ENCODE peak calls at places on chromosomes 11 and 22, in eight cellular contexts. K is stomach; G is stimulated activated CD4-positive, alpha-beta T cell treated with anti-CD3 and anti-CD28 coated beads, Interleukin-1b, Interleukin-23, amount 100 ng/mL, for 1 hour; P is mammary epithelial cell; Q is A549; B is sciatic nerve; S is fibroblast of mammary gland; W is HT1080. I is an unnamed sample.

GRCh38 chr11:66063900-66064299 is 6.2 kb upstream of the PACS1 start:
- DNase-seq in S (no peak), K (no peak), P (no peak), G (no peak), B (no peak), Q (no peak), W (no peak), I (no peak)

GRCh38 chr11:65695459-65696241 is 16.4 kb upstream of the KAT5 start:
- DNase-seq in K (peak), Q (no peak), S (no peak), P (peak), G (no peak), B (no peak), W (peak), I (no peak)

GRCh38 chr22:20574920-20575353 is 67.5 kb downstream of the MED15 start:
- DNase-seq in K (no peak), W (no peak), G (no peak), P (no peak), Q (no peak), S (no peak), B (no peak), I (no peak)

GRCh38 chr22:49964493-49965290 is 4.1 kb downstream of the PIM3 start:
- DNase-seq in Q (no peak), B (peak), P (no peak), G (no peak), K (peak), S (no peak), W (no peak), I (peak)

GRCh38 chr11:65130631-65131416 is 3.5 kb downstream of the SYVN1 start:
- DNase-seq in G (no peak), Q (no peak), P (no peak), W (no peak), K (no peak), S (no peak), B (peak), I (no peak)

GRCh38 chr11:34086554-34087278 is 18.7 kb upstream of the NAT10 start:
- DNase-seq in G (no peak), W (no peak), B (no peak), K (no peak), P (peak), S (peak), Q (no peak), I (peak)

GRCh38 chr22:39519681-39520053 is 695 bp upstream of the ATF4 start:
- DNase-seq in W (no peak), B (no peak), S (no peak), G (no peak), P (peak), Q (peak), K (peak), I (peak)

GRCh38 chr22:32708835-32709234 is 92.7 kb upstream of the TIMP3 start:
- DNase-seq in G (no peak), W (no peak), K (no peak), S (peak), B (no peak), P (peak), Q (no peak), I (no peak)

GRCh38 chr11:104001474-104001873 is 35.0 kb upstream of the DDI1 start:
- DNase-seq in P (no peak), Q (no peak), K (no peak), B (no peak), W (no peak), S (peak), G (no peak), I (no peak)

GRCh38 chr22:19848298-19849224 is 6.1 kb downstream of the GNB1L start:
- DNase-seq in K (peak), P (peak), S (peak), Q (peak), G (no peak), W (peak), B (no peak), I (peak)

GRCh38 chr11:126415669-126416420 is 60.4 kb downstream of the ST3GAL4 start:
- DNase-seq in G (no peak), S (no peak), W (no peak), K (peak), Q (no peak), B (no peak), P (no peak), I (no peak)

GRCh38 chr11:127412722-127413121 is 412.2 kb upstream of the KIRREL3 start:
- DNase-seq in Q (no peak), B (no peak), G (no peak), W (no peak), S (no peak), K (no peak), P (no peak), I (no peak)

I was measured in MM.1S.